ENCODE peak calls at places on chromosomes 13 and 19, in five cellular contexts. C is iPS DF 6.9; Q is effector memory CD4-positive, alpha-beta T cell; N is gastrocnemius medialis; F is small intestine. R is an unnamed sample. For H3K4me1, the result is how much of the 10 kb centered on the place peaks cover.

GRCh38 chr19:55611300-55611982 is 6.0 kb downstream of the ZNF865 start:
- DNase-seq in C (no peak), Q (no peak), N (peak), F (no peak), R (no peak)

GRCh38 chr13:61466280-61466679 is 50.6 kb upstream of the PCDH20 start:
- DNase-seq in C (peak), Q (no peak), N (no peak), F (no peak), R (no peak)

GRCh38 chr19:55418185-55418584 is 10.6 kb upstream of the UBE2S start:
- DNase-seq in C (no peak), Q (peak), N (no peak), F (peak), R (no peak)

GRCh38 chr13:38819053-38819452 is 132.2 kb downstream of the FREM2 start:
- DNase-seq in C (no peak), Q (no peak), N (no peak), F (no peak), R (no peak)

GRCh38 chr19:940591-941291 is 14.9 kb downstream of the ARID3A start:
- DNase-seq in C (no peak), Q (peak), N (peak), F (peak), R (peak)

GRCh38 chr13:39402221-39402620 is 200.8 kb downstream of the LHFPL6 start:
- DNase-seq in C (no peak), Q (no peak), N (no peak), F (no peak), R (no peak)

GRCh38 chr13:110912651-110913051 is 2.2 kb downstream of the ANKRD10 start:
- DNase-seq in C (no peak), Q (no peak), N (peak), F (peak), R (no peak)

GRCh38 chr13:61777902-61778301 is 362.3 kb upstream of the PCDH20 start:
- DNase-seq in C (no peak), Q (no peak), N (no peak), F (no peak), R (no peak)

GRCh38 chr19:11624064-11624463 is 26.8 kb downstream of the ZNF627 start:
- DNase-seq in C (no peak), Q (no peak), N (no peak), F (peak), R (no peak)

GRCh38 chr19:31676271-31677004 is 327.2 kb upstream of the TSHZ3 start:
- DNase-seq in C (peak), Q (no peak), N (no peak), F (peak), R (no peak)

GRCh38 chr19:46355991-46356669 is 9.2 kb downstream of the PPP5C start:
- DNase-seq in C (no peak), Q (no peak), N (no peak), F (no peak), R (peak)

GRCh38 chr19:58021541-58022282 is 12.1 kb upstream of the ZSCAN1 start:
- DNase-seq in C (peak), Q (no peak), N (no peak), F (peak), R (peak)

GRCh38 chr19:48279747-48280146 is 9.9 kb downstream of the ZNF114 start:
- DNase-seq in C (no peak), Q (no peak), N (no peak), F (no peak), R (no peak)

GRCh38 chr13:91922969-91923592 is 524.7 kb downstream of the GPC5 start:
- DNase-seq in C (no peak), Q (no peak), N (no peak), F (no peak), R (no peak)

GRCh38 chr13:74466015-74466414 is 331.8 kb upstream of the KLF12 start:
- DNase-seq in C (no peak), Q (no peak), N (no peak), F (no peak), R (no peak)

GRCh38 chr19:5339950-5340636 is 519 bp downstream of the PTPRS start:
- DNase-seq in C (no peak), Q (no peak), N (no peak), F (no peak), R (no peak)

DNA sequence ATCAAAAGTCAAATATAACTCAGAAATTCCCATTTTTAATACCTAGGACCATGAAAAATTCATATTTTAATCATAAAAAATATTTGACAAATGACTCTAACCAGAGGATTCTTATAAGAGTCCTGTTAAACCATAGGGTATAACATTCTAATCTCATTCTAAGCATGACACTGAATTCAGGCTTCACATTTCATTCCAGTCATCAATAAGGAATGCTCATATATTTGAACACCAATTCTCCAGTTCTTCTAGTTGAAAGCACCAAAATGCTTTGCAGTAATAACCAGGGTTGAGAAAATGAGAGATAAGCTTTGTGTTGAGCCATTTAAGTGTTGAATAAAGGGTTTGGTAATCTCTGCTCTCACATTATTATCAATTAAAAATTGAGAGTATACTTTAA is 147.5 kb downstream of the VWA8 start:
- DNase-seq in C (no peak), Q (no peak), N (no peak), F (no peak), R (no peak)
- H3K4me1 ChIP-seq in C (under half), Q (under half), N (under half), F (under half), R (under half)

GRCh38 chr19:35725216-35725861 is 7.5 kb downstream of the KMT2B start:
- DNase-seq in C (no peak), Q (no peak), N (no peak), F (no peak), R (no peak)

GRCh38 chr19:35729021-35729420 is 11.2 kb downstream of the KMT2B start:
- DNase-seq in C (no peak), Q (no peak), N (no peak), F (no peak), R (no peak)

GRCh38 chr19:35729763-35730162 is 12.0 kb downstream of the KMT2B start:
- DNase-seq in C (no peak), Q (no peak), N (no peak), F (no peak), R (no peak)

GRCh38 chr19:35727956-35728706 is 10.3 kb downstream of the KMT2B start:
- DNase-seq in C (no peak), Q (no peak), N (no peak), F (no peak), R (no peak)

GRCh38 chr19:35727053-35727955 is 9.5 kb downstream of the KMT2B start:
- DNase-seq in C (no peak), Q (no peak), N (no peak), F (no peak), R (no peak)
- H3K4me3 ChIP-seq in C (no peak), Q (no peak), N (no peak), F (no peak), R (no peak)

DNA sequence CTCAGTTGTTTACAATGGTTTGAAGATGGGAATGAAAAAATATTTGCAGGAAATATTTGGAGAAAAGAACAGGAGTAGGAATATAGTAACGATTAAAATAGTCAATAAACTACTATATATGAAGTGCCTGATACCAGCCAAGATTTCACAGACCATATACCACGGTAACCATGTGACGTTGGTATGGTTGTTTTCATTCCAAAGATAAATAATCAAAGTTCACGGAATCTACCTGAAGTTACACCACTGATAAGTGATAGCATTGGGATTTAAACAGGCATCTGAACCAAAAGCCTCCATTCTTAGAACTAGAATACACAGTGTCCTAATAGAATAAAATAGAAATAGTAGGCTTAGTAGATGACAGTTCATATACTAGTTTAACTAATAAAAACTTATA is 123.5 kb downstream of the RBM26 start:
- DNase-seq in C (no peak), Q (no peak), N (no peak), F (no peak), R (no peak)
- H3K4me1 ChIP-seq in C (under half), Q (under half), N (under half), F (under half), R (under half)

DNA sequence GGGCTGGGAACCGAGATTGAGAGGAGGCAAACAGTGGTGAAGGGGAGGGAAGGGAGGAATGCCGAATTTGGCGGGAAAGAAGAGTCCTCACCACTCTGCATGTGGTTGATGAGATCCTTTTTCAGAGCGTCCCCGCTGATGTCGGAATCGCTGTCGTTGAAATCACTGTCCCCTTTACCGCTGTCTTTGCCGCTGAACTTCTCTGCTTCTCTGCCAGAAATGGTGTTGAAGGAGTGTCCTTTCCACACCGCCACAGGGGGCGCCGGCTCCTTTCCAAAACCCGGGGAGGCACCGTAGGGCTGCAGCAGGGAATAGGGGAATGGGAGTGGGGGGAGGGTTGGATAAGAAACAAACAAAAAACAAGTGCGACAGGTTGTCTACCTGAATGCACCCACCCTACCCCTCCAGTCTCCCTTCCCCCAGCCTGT is 3.1 kb downstream of the PCDH8 start:
- DNase-seq in C (no peak), Q (no peak), N (no peak), F (no peak), R (no peak)
- H3K4me3 ChIP-seq in C (peak), Q (no peak), N (no peak), F (no peak), R (no peak)

GRCh38 chr19:19447536-19448237 is 42.2 kb downstream of the GATAD2A start:
- DNase-seq in C (no peak), Q (no peak), N (no peak), F (no peak), R (no peak)

GRCh38 chr19:19453129-19453461 is 47.6 kb downstream of the GATAD2A start:
- DNase-seq in C (no peak), Q (no peak), N (no peak), F (peak), R (no peak)

GRCh38 chr19:19448238-19448544 is 42.7 kb downstream of the GATAD2A start:
- DNase-seq in C (no peak), Q (no peak), N (no peak), F (no peak), R (no peak)

GRCh38 chr19:19451429-19452240 is 46.2 kb downstream of the GATAD2A start:
- DNase-seq in C (no peak), Q (no peak), N (no peak), F (no peak), R (no peak)

GRCh38 chr19:19452241-19453128 is 47.0 kb downstream of the GATAD2A start:
- DNase-seq in C (no peak), Q (no peak), N (no peak), F (no peak), R (no peak)
- H3K4me1 ChIP-seq in C (under half), Q (under half), N (under half), F (under half), R (under half)

GRCh38 chr19:17107546-17108452 is 32.2 kb downstream of the MYO9B start:
- DNase-seq in C (no peak), Q (no peak), N (peak), F (no peak), R (peak)

GRCh38 chr19:17109300-17109699 is 33.7 kb downstream of the MYO9B start:
- DNase-seq in C (no peak), Q (no peak), N (no peak), F (no peak), R (no peak)

GRCh38 chr19:17110599-17110966 is 35.0 kb downstream of the MYO9B start:
- DNase-seq in C (no peak), Q (no peak), N (no peak), F (no peak), R (no peak)

GRCh38 chr19:17109962-17110598 is 34.5 kb downstream of the MYO9B start:
- DNase-seq in C (no peak), Q (no peak), N (peak), F (no peak), R (peak)

GRCh38 chr19:17108453-17108784 is 32.8 kb downstream of the MYO9B start:
- DNase-seq in C (no peak), Q (no peak), N (no peak), F (no peak), R (no peak)
- H3K4me3 ChIP-seq in C (no peak), Q (no peak), N (no peak), F (no peak), R (no peak)

DNA sequence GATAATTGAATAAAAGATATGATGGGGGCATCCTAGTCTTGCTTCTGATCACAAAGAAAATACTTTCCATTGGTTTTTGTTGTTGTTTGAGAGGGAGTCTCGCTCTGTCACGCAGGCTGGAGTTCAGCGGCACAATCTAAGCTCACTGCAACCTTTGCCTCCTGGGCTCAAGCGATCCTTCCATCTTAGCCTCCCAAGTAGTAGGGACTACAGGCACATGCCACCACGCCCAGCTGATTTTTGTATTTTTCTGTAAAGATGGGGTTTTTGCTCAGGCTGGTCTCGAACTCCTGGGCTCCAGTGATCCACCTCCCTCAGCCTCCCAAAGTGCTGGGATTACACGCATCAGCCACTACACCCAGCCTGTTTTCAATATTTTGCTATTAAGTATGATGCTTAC is 17.1 kb upstream of the PSMC4 start:
- DNase-seq in C (no peak), Q (no peak), N (no peak), F (no peak), R (no peak)
- H3K4me1 ChIP-seq in C (under half), Q (under half), N (under half), F (under half), R (under half)

GRCh38 chr19:2663920-2664571 is 38.4 kb downstream of the GNG7 start:
- DNase-seq in C (no peak), Q (no peak), N (no peak), F (no peak), R (no peak)
- H3K4me3 ChIP-seq in C (no peak), Q (no peak), N (no peak), F (no peak), R (no peak)

DNA sequence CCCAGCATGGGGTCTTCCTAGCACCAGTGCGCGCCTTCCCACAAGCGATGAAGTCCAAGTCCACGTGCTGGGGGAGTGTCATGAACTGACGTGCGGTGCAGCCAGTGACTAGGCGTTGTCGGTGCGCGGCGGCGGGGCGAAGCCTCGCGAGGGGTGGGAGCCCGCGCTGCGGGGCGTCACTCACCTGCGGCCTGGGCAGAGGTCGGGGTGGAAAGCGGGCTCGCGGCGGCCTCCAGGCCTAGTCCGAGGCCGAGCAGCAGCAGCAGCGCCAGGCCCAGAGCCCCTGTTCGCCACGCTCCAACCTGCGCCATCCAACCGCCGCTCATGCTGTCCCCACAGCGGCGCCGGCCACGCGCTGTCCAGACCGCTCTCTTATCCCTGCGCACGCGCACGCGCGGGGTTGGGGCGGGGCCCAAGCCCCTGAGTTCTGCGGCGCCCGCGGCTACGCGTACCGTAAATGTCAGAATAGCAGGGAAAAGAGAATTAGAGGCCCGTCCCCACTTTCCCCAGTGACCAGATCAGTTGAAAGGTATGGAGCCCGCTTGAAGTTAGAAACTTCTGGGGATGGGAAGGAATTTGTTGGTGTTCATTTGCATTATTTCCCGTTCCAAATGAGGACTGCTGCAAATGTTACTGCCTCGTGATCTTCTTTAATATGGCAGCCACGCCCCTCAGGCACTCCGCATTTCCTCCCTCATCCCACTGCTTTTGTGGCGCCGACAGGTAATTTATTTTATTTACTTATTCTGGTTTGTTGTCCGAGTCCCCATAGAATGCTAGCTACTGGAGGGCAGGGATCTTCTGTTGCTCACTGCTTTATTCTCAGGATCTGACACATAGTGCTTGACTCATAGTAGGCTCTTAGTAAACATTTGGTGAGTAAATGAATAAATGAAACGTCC is at the start of gene CD320:
- DNase-seq in C (peak), Q (peak), N (peak), F (peak), R (peak)
- H3K4me1 ChIP-seq in C (under half), Q (under half), N (under half), F (under half), R (under half)

R was measured in tibial artery.